ENCODE peak calls at places on chromosome 20, in nine cellular contexts. J is prostate gland, M is sigmoid colon, Y is tibial artery, U is MM.1S, E is HepG2, Q is hepatocyte, V is left lung, C is transverse colon. I is an unnamed sample. For H3K36me3 and H3K4me1, the result is how much of the 10 kb centered on the place peaks cover.

GRCh38 chr20:1894471-1894950 is 696 bp upstream of the SIRPA start:
- DNase-seq in J (peak), M (peak), Y (peak), U (peak), E (no peak), Q (peak), V (no peak), C (peak), I (no peak)

GRCh38 chr20:2663364-2663886 is 591 bp downstream of the IDH3B start:
- DNase-seq in J (no peak), M (no peak), Y (no peak), U (no peak), E (no peak), Q (no peak), V (no peak), C (no peak), I (no peak)

GRCh38 chr20:46546293-46546692 is 4.2 kb downstream of the OCSTAMP start:
- DNase-seq in J (no peak), M (no peak), Y (no peak), U (no peak), E (no peak), Q (no peak), V (no peak), C (no peak), I (no peak)

GRCh38 chr20:16459019-16459700 is 114.1 kb downstream of the KIF16B start:
- DNase-seq in J (no peak), M (peak), Y (peak), U (no peak), E (no peak), Q (peak), V (no peak), C (no peak), I (no peak)

GRCh38 chr20:14790771-14791517 is 453.5 kb upstream of the FLRT3 start:
- DNase-seq in J (no peak), M (no peak), Y (no peak), U (no peak), E (no peak), Q (no peak), V (no peak), C (no peak), I (no peak)

GRCh38 chr20:13029687-13030510 is 21.1 kb downstream of the SPTLC3 start:
- DNase-seq in J (peak), M (no peak), Y (no peak), U (no peak), E (peak), Q (peak), V (peak), C (peak), I (no peak)

GRCh38 chr20:10618611-10619245 is 55.1 kb downstream of the JAG1 start:
- DNase-seq in J (no peak), M (no peak), Y (no peak), U (no peak), E (no peak), Q (no peak), V (no peak), C (no peak), I (no peak)

GRCh38 chr20:62117658-62118057 is 4.6 kb upstream of the LSM14B start:
- DNase-seq in J (no peak), M (no peak), Y (no peak), U (peak), E (no peak), Q (no peak), V (no peak), C (peak), I (peak)

GRCh38 chr20:10877345-10877744 is 203.5 kb upstream of the JAG1 start:
- DNase-seq in J (no peak), M (no peak), Y (peak), U (no peak), E (no peak), Q (no peak), V (no peak), C (peak), I (no peak)

GRCh38 chr20:23595941-23596340 is 9.8 kb downstream of the CST9 start:
- DNase-seq in J (no peak), M (no peak), Y (no peak), U (no peak), E (no peak), Q (no peak), V (no peak), C (no peak), I (no peak)

GRCh38 chr20:23114018-23114417 is 27.9 kb upstream of the CD93 start:
- DNase-seq in J (no peak), M (no peak), Y (no peak), U (no peak), E (no peak), Q (no peak), V (peak), C (no peak), I (no peak)

GRCh38 chr20:10313701-10314100 is 95.1 kb downstream of the SNAP25 start:
- DNase-seq in J (no peak), M (no peak), Y (no peak), U (no peak), E (no peak), Q (peak), V (no peak), C (no peak), I (no peak)

GRCh38 chr20:64133951-64134407 is 26.6 kb upstream of the NPBWR2 start:
- DNase-seq in J (no peak), M (peak), Y (peak), U (no peak), E (no peak), Q (no peak), V (peak), C (no peak), I (no peak)

GRCh38 chr20:62911701-62912280 is 14.5 kb downstream of the DIDO1 start:
- DNase-seq in J (no peak), M (no peak), Y (peak), U (no peak), E (no peak), Q (no peak), V (no peak), C (no peak), I (no peak)

GRCh38 chr20:48489046-48489463 is 338.7 kb downstream of the PREX1 start:
- DNase-seq in J (no peak), M (no peak), Y (no peak), U (no peak), E (no peak), Q (no peak), V (no peak), C (no peak), I (no peak)

GRCh38 chr20:41174782-41175181 is 37.4 kb downstream of the PLCG1 start:
- DNase-seq in J (peak), M (no peak), Y (peak), U (no peak), E (no peak), Q (no peak), V (no peak), C (peak), I (no peak)

GRCh38 chr20:15674253-15675145 is 898.7 kb downstream of the KIF16B start:
- DNase-seq in J (no peak), M (no peak), Y (no peak), U (no peak), E (no peak), Q (no peak), V (no peak), C (no peak), I (no peak)

GRCh38 chr20:25319241-25320034 is 71.2 kb downstream of the ABHD12 start:
- DNase-seq in J (no peak), M (peak), Y (peak), U (peak), E (no peak), Q (no peak), V (peak), C (no peak), I (no peak)

GRCh38 chr20:24700166-24700860 is 230.9 kb downstream of the SYNDIG1 start:
- DNase-seq in J (no peak), M (peak), Y (peak), U (no peak), E (no peak), Q (no peak), V (no peak), C (no peak), I (peak)

GRCh38 chr20:24442909-24443308 is 26.5 kb upstream of the SYNDIG1 start:
- DNase-seq in J (no peak), M (no peak), Y (no peak), U (no peak), E (no peak), Q (no peak), V (no peak), C (no peak), I (no peak)

GRCh38 chr20:61127311-61128044 is 124.6 kb upstream of the CDH4 start:
- DNase-seq in J (no peak), M (no peak), Y (no peak), U (no peak), E (no peak), Q (no peak), V (no peak), C (no peak), I (no peak)

GRCh38 chr20:9294081-9294480 is 220.3 kb upstream of the LAMP5 start:
- DNase-seq in J (no peak), M (no peak), Y (no peak), U (no peak), E (no peak), Q (peak), V (no peak), C (no peak), I (no peak)

GRCh38 chr20:34579936-34580587 is 21.5 kb downstream of the MAP1LC3A start:
- DNase-seq in J (no peak), M (no peak), Y (no peak), U (peak), E (no peak), Q (no peak), V (no peak), C (peak), I (no peak)

GRCh38 chr20:35820715-35821114 is 48.9 kb downstream of the PHF20 start:
- DNase-seq in J (no peak), M (no peak), Y (no peak), U (no peak), E (no peak), Q (no peak), V (no peak), C (no peak), I (no peak)

GRCh38 chr20:11281768-11282167 is 608.0 kb upstream of the JAG1 start:
- DNase-seq in J (no peak), M (no peak), Y (no peak), U (no peak), E (no peak), Q (no peak), V (no peak), C (no peak), I (no peak)

GRCh38 chr20:34829191-34829590 is 3.7 kb upstream of the NCOA6 start:
- DNase-seq in J (no peak), M (no peak), Y (no peak), U (no peak), E (no peak), Q (no peak), V (no peak), C (no peak), I (no peak)

GRCh38 chr20:1887756-1888155 is 7.5 kb upstream of the SIRPA start:
- DNase-seq in J (no peak), M (no peak), Y (no peak), U (no peak), E (no peak), Q (no peak), V (no peak), C (no peak), I (no peak)

GRCh38 chr20:24566656-24567055 is 97.2 kb downstream of the SYNDIG1 start:
- DNase-seq in J (no peak), M (no peak), Y (no peak), U (no peak), E (no peak), Q (no peak), V (no peak), C (no peak), I (no peak)

GRCh38 chr20:64108731-64109389 is 1.5 kb upstream of the NPBWR2 start:
- DNase-seq in J (no peak), M (peak), Y (peak), U (no peak), E (no peak), Q (no peak), V (peak), C (peak), I (no peak)

GRCh38 chr20:53003420-53003819 is 31.3 kb downstream of the TSHZ2 start:
- DNase-seq in J (no peak), M (no peak), Y (no peak), U (no peak), E (no peak), Q (no peak), V (no peak), C (no peak), I (no peak)

DNA sequence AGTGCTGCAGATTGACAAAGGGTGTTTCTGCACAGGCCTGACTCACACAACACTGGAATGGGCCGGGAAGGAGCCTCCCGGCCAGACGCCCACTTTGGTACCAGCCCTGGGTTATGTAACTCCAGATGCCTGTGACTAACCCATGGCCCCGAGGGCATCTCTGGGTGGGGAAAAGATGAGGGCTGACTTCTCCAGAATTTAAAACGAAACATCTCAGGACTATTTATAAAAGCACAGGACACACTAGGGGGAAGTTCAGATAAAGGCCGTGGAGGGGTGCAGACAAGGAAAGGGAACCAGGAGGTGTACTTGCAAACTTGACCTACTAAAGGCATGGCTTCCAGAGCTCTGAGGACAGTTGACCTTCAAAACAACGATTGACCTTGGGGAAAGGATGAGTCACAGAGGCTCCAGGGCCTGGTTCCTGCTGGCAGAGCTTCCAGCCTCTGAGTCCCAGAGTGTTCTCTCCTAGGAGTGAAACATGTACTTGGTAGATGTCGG is 196.9 kb downstream of the NFATC2 start:
- DNase-seq in J (no peak), M (peak), Y (peak), U (no peak), E (no peak), Q (no peak), V (peak), C (no peak), I (no peak)
- H3K27ac ChIP-seq in J (no peak), M (no peak), Y (peak), U (no peak), E (no peak), Q (no peak), V (no peak), C (no peak), I (no peak)

GRCh38 chr20:43923917-43924316 is 9.3 kb downstream of the TOX2 start:
- DNase-seq in J (no peak), M (no peak), Y (peak), U (no peak), E (no peak), Q (no peak), V (no peak), C (no peak), I (no peak)

GRCh38 chr20:43925215-43925614 is 10.6 kb downstream of the TOX2 start:
- DNase-seq in J (no peak), M (no peak), Y (no peak), U (no peak), E (no peak), Q (no peak), V (no peak), C (no peak), I (no peak)

GRCh38 chr20:43926287-43926686 is 11.6 kb downstream of the TOX2 start:
- DNase-seq in J (no peak), M (no peak), Y (no peak), U (no peak), E (no peak), Q (no peak), V (no peak), C (no peak), I (no peak)

GRCh38 chr20:43926691-43927090 is 12.0 kb downstream of the TOX2 start:
- DNase-seq in J (no peak), M (no peak), Y (no peak), U (no peak), E (no peak), Q (no peak), V (no peak), C (no peak), I (no peak)

GRCh38 chr20:43925786-43926185 is 11.1 kb downstream of the TOX2 start:
- DNase-seq in J (no peak), M (no peak), Y (no peak), U (no peak), E (no peak), Q (no peak), V (no peak), C (peak), I (no peak)
- H3K36me3 ChIP-seq in J (under half), M (under half), Y (under half), U (under half), E (under half), Q (under half), V (under half), C (under half), I (under half)

GRCh38 chr20:50924261-50924660 is 7.0 kb downstream of the ADNP start:
- DNase-seq in J (no peak), M (no peak), Y (no peak), U (no peak), E (no peak), Q (no peak), V (no peak), C (no peak), I (no peak)
- H3K4me1 ChIP-seq in J (under half), M (half or more), Y (under half), U (under half), E (under half), Q (under half), V (half or more), C (half or more), I (half or more)

GRCh38 chr20:38169636-38170035 is 4.6 kb upstream of the TGM2 start:
- DNase-seq in J (no peak), M (peak), Y (peak), U (peak), E (no peak), Q (no peak), V (no peak), C (no peak), I (no peak)
- H3K27ac ChIP-seq in J (no peak), M (peak), Y (peak), U (no peak), E (no peak), Q (peak), V (no peak), C (no peak), I (no peak)

GRCh38 chr20:20624914-20625313 is 87.5 kb downstream of the RALGAPA2 start:
- DNase-seq in J (no peak), M (no peak), Y (no peak), U (no peak), E (no peak), Q (no peak), V (no peak), C (no peak), I (no peak)

DNA sequence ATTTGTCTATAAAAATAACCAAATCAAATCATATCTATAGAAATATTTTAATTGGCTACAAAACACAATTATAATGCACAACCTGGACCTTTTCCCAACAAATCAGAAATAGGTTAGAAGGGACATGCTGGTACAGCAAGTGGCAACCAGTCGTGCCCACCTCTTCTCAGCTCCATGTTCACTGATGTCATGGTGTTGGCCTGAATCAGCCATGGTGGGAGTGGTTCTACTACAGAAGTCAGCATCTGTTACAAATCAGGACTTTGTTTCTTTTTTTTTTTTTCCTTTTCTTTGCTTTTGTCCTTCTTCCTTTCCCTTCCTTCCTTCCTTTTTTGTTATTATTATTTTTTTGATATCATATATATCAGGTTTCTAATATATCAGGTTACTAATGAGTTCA is 91.3 kb downstream of the RALGAPA2 start:
- DNase-seq in J (no peak), M (no peak), Y (no peak), U (no peak), E (no peak), Q (no peak), V (no peak), C (no peak), I (no peak)
- H3K36me3 ChIP-seq in J (under half), M (under half), Y (under half), U (under half), E (under half), Q (under half), V (under half), C (under half), I (under half)

DNA sequence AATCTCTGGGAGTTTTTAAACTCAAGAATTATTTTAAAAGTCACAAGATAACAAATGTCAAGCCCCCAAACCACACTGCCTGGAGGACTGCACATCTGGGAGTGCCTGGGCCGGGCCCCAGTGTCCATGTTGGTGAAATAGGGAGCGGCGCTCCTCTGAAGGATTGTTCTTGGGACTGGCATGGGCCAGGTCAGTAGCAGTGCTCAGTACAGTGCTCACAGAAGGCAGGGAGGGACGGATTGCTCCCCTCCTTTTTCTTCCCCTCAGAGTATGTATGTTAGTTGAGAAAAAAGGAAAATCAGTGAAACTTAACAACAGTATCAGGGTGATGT is 11.0 kb downstream of the STX16 start:
- DNase-seq in J (no peak), M (no peak), Y (no peak), U (no peak), E (no peak), Q (no peak), V (no peak), C (no peak), I (no peak)
- H3K4me1 ChIP-seq in J (under half), M (under half), Y (under half), U (under half), E (under half), Q (under half), V (under half), C (under half), I (half or more)

DNA sequence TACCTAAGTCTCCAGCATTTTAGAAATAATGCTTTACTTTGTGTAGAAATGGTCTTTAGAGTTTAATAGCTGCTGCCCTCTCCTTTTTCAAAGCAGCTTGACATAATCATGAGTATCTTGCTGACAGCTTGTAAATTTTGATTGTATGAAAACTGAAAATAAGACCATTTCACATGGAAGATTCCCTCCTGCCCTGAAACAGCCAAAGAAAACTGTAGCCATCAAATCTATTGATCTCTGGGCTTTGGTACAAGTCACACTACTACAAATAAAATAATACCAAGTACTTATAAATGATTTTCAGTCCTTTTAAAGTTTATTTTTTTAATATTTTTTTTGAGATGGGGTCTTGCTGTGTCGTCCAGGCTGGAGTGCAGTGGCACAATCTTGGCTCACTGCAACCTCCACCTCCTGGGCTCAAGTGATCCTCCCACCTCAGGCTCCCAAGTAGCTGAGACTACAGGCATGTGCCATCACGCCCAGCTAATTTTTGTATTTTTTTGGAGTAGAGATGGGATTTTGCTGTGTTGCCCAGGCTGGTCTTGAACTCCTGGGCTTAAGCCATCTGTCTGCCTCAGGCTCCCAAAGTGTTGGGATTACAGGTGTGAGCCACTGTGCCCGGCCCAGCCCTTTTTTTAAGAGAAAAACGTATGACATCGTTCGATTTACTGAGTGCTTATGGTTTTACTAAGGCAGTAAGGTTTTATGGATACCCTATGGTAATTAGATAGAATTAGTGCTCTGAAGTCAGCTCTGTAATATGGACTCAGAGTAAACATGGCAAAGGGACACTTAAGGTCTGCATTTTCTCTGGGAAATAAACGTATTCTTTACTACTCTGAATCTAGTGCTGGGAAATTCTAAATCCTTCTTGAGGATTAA is 7.0 kb downstream of the PTPN1 start:
- DNase-seq in J (no peak), M (no peak), Y (no peak), U (no peak), E (no peak), Q (no peak), V (no peak), C (peak), I (no peak)
- H3K27ac ChIP-seq in J (peak), M (peak), Y (no peak), U (peak), E (no peak), Q (peak), V (peak), C (peak), I (peak)

GRCh38 chr20:45313943-45314342 is 5.8 kb upstream of the MATN4 start:
- DNase-seq in J (no peak), M (no peak), Y (no peak), U (no peak), E (no peak), Q (no peak), V (no peak), C (no peak), I (no peak)
- H3K36me3 ChIP-seq in J (under half), M (under half), Y (under half), U (under half), E (under half), Q (under half), V (under half), C (under half), I (under half)

GRCh38 chr20:32288225-32288849 is 10.9 kb downstream of the KIF3B start:
- DNase-seq in J (no peak), M (no peak), Y (no peak), U (no peak), E (peak), Q (no peak), V (no peak), C (no peak), I (no peak)
- H3K4me1 ChIP-seq in J (under half), M (under half), Y (under half), U (under half), E (half or more), Q (under half), V (under half), C (under half), I (under half)